ENCODE peak calls at places on chromosomes 7 and 10, in seven cellular contexts. One of them, this sample, is unnamed.

GRCh38 chr10:48480397-48481374 is 124.2 kb downstream of the ARHGAP22 start:
- DNase-seq in NCI-H510A treated with DMSO at 0.1 percent for 48 hours: no peak
- DNase-seq in lung: no peak
- DNase-seq in tibial artery: no peak
- DNase-seq in stimulated activated CD4-positive, alpha-beta T cell treated with anti-CD3 and anti-CD28 coated beads, Interleukin-2, amount 100 ng/mL, for 4 hours: no peak
- DNase-seq in GM19239: no peak
- DNase-seq in stimulated activated naive CD8-positive, alpha-beta T cell treated with anti-CD3 and anti-CD28 coated beads, Interleukin-15, Interleukin-2, amounts not matched to agents 100 U/mL and 50 U/mL, for 24 hours: no peak
- DNase-seq in this sample: no peak

GRCh38 chr7:134472572-134473242 is 13.8 kb upstream of the AKR1B1 start:
- DNase-seq in NCI-H510A treated with DMSO at 0.1 percent for 48 hours: no peak
- DNase-seq in stimulated activated CD4-positive, alpha-beta T cell treated with anti-CD3 and anti-CD28 coated beads, Interleukin-2, amount 100 ng/mL, for 4 hours: no peak
- DNase-seq in lung: no peak
- DNase-seq in stimulated activated naive CD8-positive, alpha-beta T cell treated with anti-CD3 and anti-CD28 coated beads, Interleukin-15, Interleukin-2, amounts not matched to agents 100 U/mL and 50 U/mL, for 24 hours: no peak
- DNase-seq in GM19239: no peak
- DNase-seq in tibial artery: no peak
- DNase-seq in this sample: no peak

GRCh38 chr10:17348111-17349008 is 106.0 kb downstream of the ST8SIA6 start:
- DNase-seq in stimulated activated naive CD8-positive, alpha-beta T cell treated with anti-CD3 and anti-CD28 coated beads, Interleukin-15, Interleukin-2, amounts not matched to agents 100 U/mL and 50 U/mL, for 24 hours: no peak
- DNase-seq in lung: peak
- DNase-seq in GM19239: no peak
- DNase-seq in NCI-H510A treated with DMSO at 0.1 percent for 48 hours: no peak
- DNase-seq in stimulated activated CD4-positive, alpha-beta T cell treated with anti-CD3 and anti-CD28 coated beads, Interleukin-2, amount 100 ng/mL, for 4 hours: no peak
- DNase-seq in tibial artery: peak
- DNase-seq in this sample: peak

GRCh38 chr7:143518521-143518920 is 40.8 kb downstream of the TAS2R41 start:
- DNase-seq in stimulated activated CD4-positive, alpha-beta T cell treated with anti-CD3 and anti-CD28 coated beads, Interleukin-2, amount 100 ng/mL, for 4 hours: no peak
- DNase-seq in stimulated activated naive CD8-positive, alpha-beta T cell treated with anti-CD3 and anti-CD28 coated beads, Interleukin-15, Interleukin-2, amounts not matched to agents 100 U/mL and 50 U/mL, for 24 hours: no peak
- DNase-seq in tibial artery: no peak
- DNase-seq in GM19239: no peak
- DNase-seq in lung: no peak
- DNase-seq in NCI-H510A treated with DMSO at 0.1 percent for 48 hours: no peak
- DNase-seq in this sample: no peak

GRCh38 chr10:31759124-31759798 is 169.4 kb downstream of the ARHGAP12 start:
- DNase-seq in stimulated activated naive CD8-positive, alpha-beta T cell treated with anti-CD3 and anti-CD28 coated beads, Interleukin-15, Interleukin-2, amounts not matched to agents 100 U/mL and 50 U/mL, for 24 hours: peak
- DNase-seq in NCI-H510A treated with DMSO at 0.1 percent for 48 hours: peak
- DNase-seq in tibial artery: peak
- DNase-seq in lung: peak
- DNase-seq in GM19239: no peak
- DNase-seq in stimulated activated CD4-positive, alpha-beta T cell treated with anti-CD3 and anti-CD28 coated beads, Interleukin-2, amount 100 ng/mL, for 4 hours: peak
- DNase-seq in this sample: no peak

GRCh38 chr10:13882112-13882711 is 295.4 kb downstream of the PRPF18 start:
- DNase-seq in GM19239: no peak
- DNase-seq in NCI-H510A treated with DMSO at 0.1 percent for 48 hours: no peak
- DNase-seq in tibial artery: peak
- DNase-seq in stimulated activated naive CD8-positive, alpha-beta T cell treated with anti-CD3 and anti-CD28 coated beads, Interleukin-15, Interleukin-2, amounts not matched to agents 100 U/mL and 50 U/mL, for 24 hours: no peak
- DNase-seq in stimulated activated CD4-positive, alpha-beta T cell treated with anti-CD3 and anti-CD28 coated beads, Interleukin-2, amount 100 ng/mL, for 4 hours: no peak
- DNase-seq in lung: no peak
- DNase-seq in this sample: peak

GRCh38 chr7:141242568-141242967 is 168.7 kb downstream of the TMEM178B start:
- DNase-seq in GM19239: no peak
- DNase-seq in lung: no peak
- DNase-seq in stimulated activated CD4-positive, alpha-beta T cell treated with anti-CD3 and anti-CD28 coated beads, Interleukin-2, amount 100 ng/mL, for 4 hours: no peak
- DNase-seq in NCI-H510A treated with DMSO at 0.1 percent for 48 hours: no peak
- DNase-seq in stimulated activated naive CD8-positive, alpha-beta T cell treated with anti-CD3 and anti-CD28 coated beads, Interleukin-15, Interleukin-2, amounts not matched to agents 100 U/mL and 50 U/mL, for 24 hours: no peak
- DNase-seq in tibial artery: no peak
- DNase-seq in this sample: no peak

GRCh38 chr7:96178581-96178980 is 143.3 kb downstream of the SLC25A13 start:
- DNase-seq in GM19239: no peak
- DNase-seq in tibial artery: no peak
- DNase-seq in lung: no peak
- DNase-seq in stimulated activated naive CD8-positive, alpha-beta T cell treated with anti-CD3 and anti-CD28 coated beads, Interleukin-15, Interleukin-2, amounts not matched to agents 100 U/mL and 50 U/mL, for 24 hours: no peak
- DNase-seq in stimulated activated CD4-positive, alpha-beta T cell treated with anti-CD3 and anti-CD28 coated beads, Interleukin-2, amount 100 ng/mL, for 4 hours: no peak
- DNase-seq in NCI-H510A treated with DMSO at 0.1 percent for 48 hours: no peak
- DNase-seq in this sample: no peak

GRCh38 chr10:72234560-72235095 is 18.6 kb upstream of the ASCC1 start:
- DNase-seq in tibial artery: no peak
- DNase-seq in stimulated activated CD4-positive, alpha-beta T cell treated with anti-CD3 and anti-CD28 coated beads, Interleukin-2, amount 100 ng/mL, for 4 hours: no peak
- DNase-seq in NCI-H510A treated with DMSO at 0.1 percent for 48 hours: no peak
- DNase-seq in stimulated activated naive CD8-positive, alpha-beta T cell treated with anti-CD3 and anti-CD28 coated beads, Interleukin-15, Interleukin-2, amounts not matched to agents 100 U/mL and 50 U/mL, for 24 hours: no peak
- DNase-seq in GM19239: no peak
- DNase-seq in lung: no peak
- DNase-seq in this sample: no peak

GRCh38 chr10:124480860-124481259 is 19.2 kb downstream of the LHPP start:
- DNase-seq in stimulated activated naive CD8-positive, alpha-beta T cell treated with anti-CD3 and anti-CD28 coated beads, Interleukin-15, Interleukin-2, amounts not matched to agents 100 U/mL and 50 U/mL, for 24 hours: no peak
- DNase-seq in NCI-H510A treated with DMSO at 0.1 percent for 48 hours: no peak
- DNase-seq in lung: no peak
- DNase-seq in stimulated activated CD4-positive, alpha-beta T cell treated with anti-CD3 and anti-CD28 coated beads, Interleukin-2, amount 100 ng/mL, for 4 hours: no peak
- DNase-seq in tibial artery: no peak
- DNase-seq in GM19239: no peak
- DNase-seq in this sample: no peak

This sample was measured in brain microvascular endothelial cell.